ENCODE peak calls at places on chromosomes 4 and X, in four cellular contexts. H, B, Y and K are unnamed samples.

GRCh38 chr4:120139392-120139791 is 72.7 kb upstream of the MAD2L1 start:
- DNase-seq in H (no peak), B (no peak), Y (no peak), K (peak)

GRCh38 chrX:2176274-2176673 is 324.5 kb downstream of the DHRSX start:
- DNase-seq in H (no peak), B (no peak), Y (no peak), K (no peak)

GRCh38 chr4:8765631-8766590 is 105.7 kb downstream of the HMX1 start:
- DNase-seq in H (no peak), B (no peak), Y (no peak), K (no peak)

GRCh38 chr4:147923854-147924253 is 192.0 kb downstream of the ARHGAP10 start:
- DNase-seq in H (no peak), B (no peak), Y (no peak), K (no peak)

GRCh38 chr4:63528592-63528991 is 880.7 kb downstream of the TECRL start:
- DNase-seq in H (no peak), B (no peak), Y (no peak), K (peak)

GRCh38 chrX:154804957-154805695 is at the start of gene MPP1:
- DNase-seq in H (peak), B (peak), Y (no peak), K (peak)

GRCh38 chrX:109856974-109857373 is 123.9 kb upstream of the ACSL4 start:
- DNase-seq in H (no peak), B (no peak), Y (no peak), K (peak)

GRCh38 chr4:105994841-105995240 is 99.6 kb downstream of the NPNT start:
- DNase-seq in H (no peak), B (no peak), Y (no peak), K (no peak)

GRCh38 chrX:41471786-41472185 is 24.6 kb downstream of the NYX start:
- DNase-seq in H (no peak), B (no peak), Y (no peak), K (no peak)

GRCh38 chr4:140928880-140929279 is 172.7 kb upstream of the TBC1D9 start:
- DNase-seq in H (no peak), B (peak), Y (no peak), K (peak)

GRCh38 chrX:39832211-39832610 is 265.5 kb downstream of the BCOR start:
- DNase-seq in H (no peak), B (no peak), Y (no peak), K (no peak)

GRCh38 chrX:39499996-39500395 is 597.8 kb downstream of the BCOR start:
- DNase-seq in H (no peak), B (peak), Y (no peak), K (no peak)

GRCh38 chr4:27407616-27408015 is 547.0 kb downstream of the STIM2 start:
- DNase-seq in H (no peak), B (no peak), Y (no peak), K (no peak)

GRCh38 chr4:4480685-4481393 is 61.0 kb downstream of the STX18 start:
- DNase-seq in H (no peak), B (peak), Y (no peak), K (peak)

GRCh38 chr4:99361268-99361922 is 8.8 kb upstream of the ADH1C start:
- DNase-seq in H (no peak), B (no peak), Y (no peak), K (no peak)

GRCh38 chr4:156347412-156348075 is 393.9 kb upstream of the CTSO start:
- DNase-seq in H (no peak), B (peak), Y (no peak), K (peak)

GRCh38 chr4:83865417-83866150 is 329.7 kb downstream of the GPAT3 start:
- DNase-seq in H (no peak), B (no peak), Y (no peak), K (no peak)

GRCh38 chrX:142233400-142233799 is 28.3 kb upstream of the MAGEC2 start:
- DNase-seq in H (no peak), B (no peak), Y (no peak), K (no peak)

GRCh38 chr4:2046031-2046961 is 12.8 kb upstream of the NAT8L start:
- DNase-seq in H (no peak), B (no peak), Y (no peak), K (no peak)

GRCh38 chrX:31280580-31280979 is 208.7 kb upstream of the FTHL17 start:
- DNase-seq in H (no peak), B (no peak), Y (no peak), K (no peak)

GRCh38 chrX:84144991-84145390 is 43.0 kb downstream of the RPS6KA6 start:
- DNase-seq in H (no peak), B (no peak), Y (no peak), K (no peak)

GRCh38 chrX:31117195-31117594 is 45.4 kb upstream of the FTHL17 start:
- DNase-seq in H (no peak), B (no peak), Y (no peak), K (no peak)

GRCh38 chr4:2794707-2795557 is 2.0 kb downstream of the SH3BP2 start:
- DNase-seq in H (no peak), B (peak), Y (no peak), K (no peak)

GRCh38 chr4:107278791-107279481 is 242.8 kb upstream of the DKK2 start:
- DNase-seq in H (no peak), B (peak), Y (no peak), K (no peak)

GRCh38 chr4:112700679-112701078 is 63.7 kb downstream of the LARP7 start:
- DNase-seq in H (no peak), B (no peak), Y (no peak), K (no peak)

GRCh38 chrX:32530802-32531403 is 680.4 kb downstream of the DMD start:
- DNase-seq in H (no peak), B (no peak), Y (peak), K (peak)

GRCh38 chr4:17780461-17781071 is 855 bp downstream of the FAM184B start:
- DNase-seq in H (no peak), B (peak), Y (no peak), K (peak)

GRCh38 chr4:42396361-42397255 is 680 bp upstream of the SHISA3 start:
- DNase-seq in H (no peak), B (no peak), Y (no peak), K (no peak)

GRCh38 chrX:4322916-4323315 is 609.5 kb upstream of the PRKX start:
- DNase-seq in H (no peak), B (no peak), Y (no peak), K (no peak)

GRCh38 chr4:172998527-172999469 is 169.8 kb upstream of the GALNT7 start:
- DNase-seq in H (no peak), B (peak), Y (no peak), K (no peak)

GRCh38 chrX:54494166-54494969 is 1.7 kb downstream of the FGD1 start:
- DNase-seq in H (no peak), B (peak), Y (no peak), K (no peak)

GRCh38 chrX:81201692-81202412 is at the start of the genes HMGN5 and SH3BGRL:
- DNase-seq in H (peak), B (peak), Y (peak), K (peak)

GRCh38 chr4:121370729-121371325 is 10.0 kb downstream of the QRFPR start:
- DNase-seq in H (no peak), B (peak), Y (no peak), K (peak)

GRCh38 chrX:16429391-16429790 is 220.6 kb upstream of the S100G start:
- DNase-seq in H (no peak), B (no peak), Y (no peak), K (no peak)

GRCh38 chr4:153643406-153644016 is 40.6 kb upstream of the TLR2 start:
- DNase-seq in H (no peak), B (peak), Y (no peak), K (peak)